ENCODE peak calls at places on chromosome 9, in seven cellular contexts. D is IMR-90, S is mesendoderm, W is trophoblast cell, F is neuronal stem cell, H is mesenchymal stem cell, I is H1. X is an unnamed sample.

GRCh38 chr9:93947409-93948070 is 7.6 kb downstream of the BARX1 start:
- DNase-seq in D (no peak), W (no peak), S (no peak), H (no peak), I (no peak), F (no peak), X (peak; percentile 37)

GRCh38 chr9:78030553-78031270 is 899 bp downstream of the GNAQ start:
- DNase-seq in W (peak; percentile 33), I (peak; percentile 70), D (peak; percentile 21), H (peak; percentile 69), F (peak; percentile 61), S (peak; percentile 79), X (peak; percentile 58)

GRCh38 chr9:126386814-126387213 is 60.2 kb downstream of the MVB12B start:
- DNase-seq in W (no peak), D (no peak), H (no peak), I (no peak), S (no peak), F (no peak), X (no peak)

GRCh38 chr9:69719368-69719767 is 40.4 kb downstream of the PTAR1 start:
- DNase-seq in H (peak; percentile 50), F (no peak), D (peak; percentile 73), I (no peak), S (no peak), W (no peak), X (no peak)

GRCh38 chr9:135809166-135809565 is 98.2 kb downstream of the CAMSAP1 start:
- DNase-seq in D (peak; percentile 58), S (no peak), I (no peak), F (no peak), W (no peak), H (peak; percentile 24), X (no peak)

GRCh38 chr9:20988916-20989315 is 42.5 kb downstream of the HACD4 start:
- DNase-seq in H (no peak), D (peak; percentile 66), I (no peak), S (no peak), W (no peak), F (no peak), X (no peak)

GRCh38 chr9:26540094-26540493 is 352.5 kb downstream of the CAAP1 start:
- DNase-seq in W (no peak), F (no peak), H (no peak), I (no peak), D (no peak), S (no peak), X (no peak)

GRCh38 chr9:138053996-138054752 is 176.6 kb downstream of the CACNA1B start:
- DNase-seq in W (no peak), F (no peak), S (no peak), I (peak; percentile 35), H (no peak), D (no peak), X (peak; percentile 26)

GRCh38 chr9:135301271-135302263 is 178.0 kb upstream of the PPP1R26 start:
- DNase-seq in W (no peak), H (no peak), I (peak; percentile 43), F (no peak), D (no peak), S (no peak), X (no peak)

GRCh38 chr9:81868145-81868544 is 60.1 kb upstream of the SPATA31D4 start:
- DNase-seq in W (no peak), S (no peak), H (no peak), I (no peak), F (no peak), D (no peak), X (no peak)

GRCh38 chr9:99811598-99812383 is 9.9 kb upstream of the NR4A3 start:
- DNase-seq in H (no peak), I (no peak), S (peak; percentile 49), F (no peak), D (no peak), W (no peak), X (no peak)

GRCh38 chr9:8447618-8448017 is 648.0 kb upstream of the DMAC1 start:
- DNase-seq in S (no peak), F (no peak), D (no peak), W (no peak), H (no peak), I (no peak), X (no peak)

GRCh38 chr9:93956183-93956784 is 1.1 kb upstream of the BARX1 start:
- DNase-seq in H (no peak), F (no peak), D (no peak), I (no peak), S (no peak), W (no peak), X (no peak)

GRCh38 chr9:37002413-37003217 is 31.5 kb downstream of the PAX5 start:
- DNase-seq in S (no peak), F (no peak), H (no peak), I (no peak), W (no peak), D (no peak), X (no peak)

GRCh38 chr9:76438841-76439588 is 20.0 kb upstream of the GCNT1 start:
- DNase-seq in I (no peak), W (no peak), F (no peak), D (no peak), H (no peak), S (no peak), X (no peak)

GRCh38 chr9:131810351-131811170 is 70.7 kb upstream of the RAPGEF1 start:
- DNase-seq in I (no peak), S (no peak), D (no peak), F (no peak), H (no peak), W (peak; percentile 10), X (no peak)

GRCh38 chr9:109264865-109265532 is 55.9 kb downstream of the EPB41L4B start:
- DNase-seq in W (no peak), I (no peak), S (no peak), F (no peak), D (no peak), H (no peak), X (no peak)

GRCh38 chr9:13264788-13265187 is 14.7 kb downstream of the MPDZ start:
- DNase-seq in I (no peak), D (no peak), S (no peak), W (peak; percentile 1), H (no peak), F (no peak), X (no peak)

GRCh38 chr9:112546149-112547012 is 59.8 kb downstream of the KIAA1958 start:
- DNase-seq in F (no peak), S (peak; percentile 73), D (peak; percentile 18), I (no peak), W (no peak), H (peak; percentile 67), X (no peak)

GRCh38 chr9:95757026-95757425 is 118.5 kb upstream of the ERCC6L2 start:
- DNase-seq in F (no peak), H (peak; percentile 31), D (peak; percentile 78), S (no peak), I (no peak), W (no peak), X (no peak)

GRCh38 chr9:90137824-90138223 is 504.8 kb downstream of the DIRAS2 start:
- DNase-seq in W (no peak), D (no peak), I (no peak), S (no peak), H (no peak), F (no peak), X (no peak)

GRCh38 chr9:90141723-90142122 is 500.9 kb downstream of the DIRAS2 start:
- DNase-seq in I (no peak), W (no peak), H (peak; percentile 35), D (peak; percentile 29), F (no peak), S (peak; percentile 31), X (no peak)

GRCh38 chr9:90140131-90140818 is 502.3 kb downstream of the DIRAS2 start:
- DNase-seq in I (no peak), S (no peak), H (no peak), W (no peak), F (no peak), D (no peak), X (no peak)

DNA sequence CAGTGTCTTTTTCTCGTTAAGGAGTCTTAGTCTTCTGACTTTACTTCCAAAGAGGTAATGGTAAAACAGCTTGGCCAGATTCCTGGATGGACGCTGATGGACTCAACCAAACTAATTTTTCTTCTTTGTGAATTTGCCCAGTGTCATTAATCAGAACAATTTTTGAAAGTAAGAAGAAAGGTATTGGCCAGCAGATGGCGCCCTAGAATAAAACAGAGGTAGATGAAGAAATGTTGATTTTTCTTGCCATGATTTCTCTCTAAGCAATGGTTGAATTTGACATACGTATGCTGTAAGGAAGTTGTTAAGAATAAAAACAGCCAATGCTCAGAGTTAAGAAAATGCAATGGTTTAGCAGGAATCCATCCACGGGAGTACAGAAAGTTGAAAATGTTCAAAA is 500.0 kb downstream of the DIRAS2 start:
- DNase-seq in S (peak; percentile 65), W (peak; percentile 44), F (peak; percentile 62), H (peak; percentile 50), I (peak; percentile 71), D (peak; percentile 25), X (no peak)
- H3K4me2 ChIP-seq in S (no peak overlapping the region), W (no peak overlapping the region), F (no peak overlapping the region), H (no peak overlapping the region), I (no peak overlapping the region), D (no peak overlapping the region), X (no peak overlapping the region)

GRCh38 chr9:130347036-130347435 is 81.5 kb downstream of the HMCN2 start:
- DNase-seq in D (no peak), W (no peak), H (no peak), S (no peak), I (no peak), F (no peak), X (no peak)
- H3K4ac ChIP-seq in D (no peak overlapping the region), W (no peak overlapping the region), H (no peak overlapping the region), S (no peak overlapping the region), I (no peak overlapping the region), F (no peak overlapping the region), X (no peak overlapping the region)

GRCh38 chr9:17906204-17906840 is 327.5 kb downstream of the SH3GL2 start:
- DNase-seq in D (no peak), F (peak; percentile 49), W (no peak), S (peak; percentile 54), I (peak; percentile 73), H (no peak), X (peak; percentile 53)
- H3K4me2 ChIP-seq in D (no peak overlapping the region), F (peak overlapping the region; percentile 96), W (peak overlapping the region; percentile 95), S (peak overlapping the region; percentile 79), I (peak overlapping the region; percentile 97), H (peak overlapping the region; percentile 61), X (peak overlapping the region; percentile 84)

GRCh38 chr9:132994410-132995120 is 16.1 kb downstream of the GFI1B start:
- DNase-seq in F (no peak), S (no peak), H (peak; percentile 43), I (no peak), D (peak; percentile 57), W (no peak), X (no peak)

GRCh38 chr9:132995906-132996305 is 17.4 kb downstream of the GFI1B start:
- DNase-seq in F (no peak), W (no peak), S (no peak), H (no peak), I (no peak), D (no peak), X (no peak)

GRCh38 chr9:132995121-132995420 is 16.6 kb downstream of the GFI1B start:
- DNase-seq in D (no peak), H (no peak), I (no peak), F (no peak), W (no peak), S (no peak), X (no peak)

GRCh38 chr9:132997591-132997990 is 19.1 kb downstream of the GFI1B start:
- DNase-seq in S (peak; percentile 63), W (peak; percentile 89), D (peak; percentile 65), F (no peak), H (peak; percentile 47), I (no peak), X (no peak)

DNA sequence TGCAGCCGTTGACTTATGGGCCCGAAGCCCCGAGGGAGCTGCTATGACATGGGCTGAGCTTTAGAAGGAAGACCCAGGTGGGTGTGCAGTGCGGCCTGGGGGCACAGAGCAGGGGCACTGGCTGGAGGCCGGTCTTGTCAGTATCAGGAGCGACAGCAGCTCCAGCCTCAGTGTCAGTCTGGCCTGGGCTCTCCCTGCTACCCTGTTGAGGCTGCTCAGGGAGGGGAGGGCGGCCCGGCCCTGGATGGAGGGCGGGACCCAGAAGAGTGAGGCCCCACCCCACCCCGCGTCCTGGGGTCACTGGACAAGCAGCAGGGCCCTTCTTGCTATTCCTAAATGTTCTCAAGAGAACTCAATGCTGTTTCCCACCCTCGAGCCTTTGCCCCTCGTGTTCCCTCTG is 18.0 kb downstream of the GFI1B start:
- DNase-seq in W (no peak), S (no peak), I (no peak), F (no peak), H (no peak), D (no peak), X (no peak)
- H3K4ac ChIP-seq in W (no peak overlapping the region), S (no peak overlapping the region), I (no peak overlapping the region), F (no peak overlapping the region), H (no peak overlapping the region), D (no peak overlapping the region), X (no peak overlapping the region)

X was measured in H9.